ENCODE peak calls at places on chromosome 5, in four cellular contexts. C, K, A and N are unnamed samples.

GRCh38 chr5:81848368-81848767 is 97.5 kb upstream of the SSBP2 start:
- DNase-seq in A (peak; percentile 24), C (peak; percentile 60), K (no peak), N (no peak)

GRCh38 chr5:112331892-112332291 is 87.2 kb downstream of the EPB41L4A start:
- DNase-seq in A (no peak), K (no peak), C (no peak), N (no peak)

GRCh38 chr5:177313561-177314259 is 2.0 kb upstream of the MXD3 start:
- DNase-seq in C (no peak), A (no peak), K (peak; percentile 25), N (no peak)

GRCh38 chr5:133709074-133709676 is 96.8 kb upstream of the FSTL4 start:
- DNase-seq in K (no peak), C (no peak), A (no peak), N (no peak)

GRCh38 chr5:133285583-133286021 is 233.8 kb downstream of the HSPA4 start:
- DNase-seq in A (peak; percentile 29), C (peak; percentile 54), K (peak; percentile 63), N (no peak)

GRCh38 chr5:14854806-14855205 is 16.8 kb downstream of the ANKH start:
- DNase-seq in A (no peak), C (no peak), K (no peak), N (no peak)

GRCh38 chr5:125412561-125413535 is 666.4 kb upstream of the ZNF608 start:
- DNase-seq in K (peak; percentile 70), A (peak; percentile 96), C (peak; percentile 58), N (peak; percentile 86)

GRCh38 chr5:39283231-39283818 is 64.0 kb upstream of the FYB1 start:
- DNase-seq in C (peak; percentile 34), K (no peak), A (peak; percentile 71), N (peak; percentile 71)

GRCh38 chr5:111997308-111998159 is 240.5 kb upstream of the NREP start:
- DNase-seq in C (peak; percentile 5), K (no peak), A (peak; percentile 99), N (peak; percentile 100)

GRCh38 chr5:94389515-94389899 is 228.9 kb downstream of the KIAA0825 start:
- DNase-seq in C (no peak), A (no peak), K (no peak), N (no peak)

GRCh38 chr5:149667084-149667826 is 62.9 kb upstream of the PPARGC1B start:
- DNase-seq in A (peak; percentile 46), K (no peak), C (peak; percentile 26), N (peak; percentile 42)

GRCh38 chr5:43658499-43658898 is 55.5 kb downstream of the NNT start:
- DNase-seq in A (peak; percentile 86), C (no peak), K (no peak), N (peak; percentile 38)

DNA sequence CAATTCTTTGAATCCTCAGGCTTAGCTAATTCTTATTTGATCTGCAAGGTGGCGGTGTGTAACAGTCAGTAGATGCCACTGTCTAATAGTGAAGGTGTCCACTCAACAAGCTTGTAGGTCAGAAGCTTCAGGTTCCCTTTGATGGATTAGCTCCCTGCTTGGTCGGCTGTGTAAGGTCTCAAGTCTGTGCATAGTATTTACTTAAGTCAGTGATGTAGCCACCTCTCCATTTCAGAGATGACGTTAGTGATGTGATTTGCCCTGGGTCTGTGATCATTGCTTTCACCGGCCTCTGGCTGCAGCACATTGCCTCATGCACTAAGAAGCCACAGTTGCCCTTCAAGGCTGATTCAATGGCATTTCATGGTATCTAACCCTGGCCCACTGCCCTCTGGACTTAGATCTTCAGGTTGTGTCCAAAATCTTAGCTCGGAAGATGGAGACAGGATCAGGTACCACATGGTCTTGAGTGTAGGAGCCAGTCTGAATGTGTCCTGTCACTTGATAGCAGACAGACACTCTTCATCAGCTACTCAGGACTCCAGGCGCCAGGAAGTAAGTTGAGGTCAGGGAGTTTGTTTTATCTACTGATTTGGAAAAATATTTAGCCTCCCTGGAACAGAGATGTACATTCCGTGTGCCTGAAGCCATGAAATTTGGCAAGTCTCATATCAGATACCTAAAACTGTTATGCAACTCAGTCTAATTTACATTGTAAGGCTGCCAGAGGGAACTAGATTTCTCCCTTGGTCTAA is 42.9 kb downstream of the SUB1 start:
- DNase-seq in A (no peak), C (peak; percentile 8), K (no peak), N (no peak)
- H3K27ac ChIP-seq in A (no peak overlapping the region), C (peak overlapping the region; percentile 52), K (no peak overlapping the region), N (no peak overlapping the region)

GRCh38 chr5:16519435-16519834 is 53.8 kb upstream of the ZNF622 start:
- DNase-seq in C (no peak), K (no peak), A (no peak), N (no peak)
- H3K27ac ChIP-seq in C (no peak overlapping the region), K (no peak overlapping the region), A (no peak overlapping the region), N (no peak overlapping the region)

DNA sequence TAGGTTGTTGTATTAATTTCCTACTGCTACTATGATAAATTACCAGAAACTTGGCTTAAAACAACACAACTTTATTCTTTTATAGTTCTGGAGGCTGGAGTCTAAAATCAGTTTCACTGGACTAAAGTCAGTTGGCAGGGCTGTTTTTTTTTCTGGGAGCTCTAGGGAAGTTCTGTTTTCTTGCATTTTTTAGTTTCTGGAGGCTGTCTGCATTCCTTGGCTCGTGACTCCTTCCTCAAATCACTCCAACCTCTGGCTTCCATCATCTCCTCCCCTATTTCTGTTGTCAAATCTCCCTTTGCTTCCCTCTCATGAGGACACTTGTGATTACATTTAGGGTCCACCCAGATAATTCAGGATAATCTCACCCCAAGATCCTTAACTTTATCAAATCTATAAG is 51.3 kb upstream of the SUB1 start:
- DNase-seq in K (no peak), A (no peak), C (no peak), N (no peak)
- H3K27ac ChIP-seq in K (no peak overlapping the region), A (no peak overlapping the region), C (no peak overlapping the region), N (no peak overlapping the region)

DNA sequence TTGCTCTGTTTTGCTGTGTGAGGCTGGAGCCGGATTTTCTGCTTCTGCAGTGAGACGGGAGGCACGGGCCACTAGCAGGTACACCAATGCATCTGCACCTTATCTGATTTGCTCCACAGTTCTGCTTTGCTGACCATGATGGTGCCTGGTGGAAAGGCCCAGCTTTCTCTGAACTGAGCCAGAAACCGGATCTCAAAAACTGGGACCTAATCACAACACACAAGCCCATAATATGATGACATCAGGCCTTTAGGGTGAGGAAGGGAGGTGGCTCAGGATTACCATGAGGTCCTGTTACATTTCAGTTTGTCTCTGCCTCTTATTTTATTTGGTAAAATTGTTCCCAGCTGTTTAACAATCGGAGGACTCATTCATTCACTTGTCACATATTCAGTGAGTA is 49.8 kb downstream of the FGF1 start:
- DNase-seq in C (no peak), K (no peak), A (no peak), N (no peak)
- H3K27ac ChIP-seq in C (no peak overlapping the region), K (no peak overlapping the region), A (no peak overlapping the region), N (no peak overlapping the region)

GRCh38 chr5:123439616-123440153 is 16.5 kb upstream of the CEP120 start:
- DNase-seq in K (no peak), C (no peak), A (no peak), N (no peak)
- H3K27ac ChIP-seq in K (no peak overlapping the region), C (no peak overlapping the region), A (no peak overlapping the region), N (no peak overlapping the region)

GRCh38 chr5:139642891-139643871 is 5.0 kb upstream of the CXXC5 start:
- DNase-seq in K (peak; percentile 89), A (no peak), C (peak; percentile 2), N (no peak)
- H3K27ac ChIP-seq in K (peak overlapping the region; percentile 53), A (peak overlapping the region; percentile 44), C (no peak overlapping the region), N (no peak overlapping the region)

GRCh38 chr5:115542651-115543364 is 1.8 kb downstream of the FEM1C start:
- DNase-seq in C (no peak), A (no peak), K (no peak), N (no peak)
- H3K27ac ChIP-seq in C (peak overlapping the region; percentile 98), A (no peak overlapping the region), K (peak overlapping the region; percentile 99), N (peak overlapping the region; percentile 59)